ENCODE peak calls at places on chromosomes 4 and X, in four cellular contexts. T is fibroblast of lung, X is testis, L is uterus. W is an unnamed sample.

GRCh38 chrX:70253377-70254062 is 6.5 kb downstream of the P2RY4 start:
- DNase-seq in T (peak; percentile 39), X (no peak), L (no peak), W (peak; percentile 61)

GRCh38 chrX:133668225-133668931 is 253.1 kb upstream of the GPC4 start:
- DNase-seq in L (no peak), X (no peak), T (no peak), W (peak; percentile 4)

GRCh38 chr4:39259571-39260330 is 77.4 kb downstream of the WDR19 start:
- DNase-seq in X (no peak), T (peak; percentile 84), L (no peak), W (no peak)

GRCh38 chr4:10623241-10623640 is 61.3 kb downstream of the CLNK start:
- DNase-seq in T (peak; percentile 74), L (no peak), X (no peak), W (no peak)

GRCh38 chrX:40094900-40095587 is 2.7 kb downstream of the BCOR start:
- DNase-seq in T (no peak), X (no peak), L (no peak), W (no peak)

GRCh38 chrX:101462892-101463291 is 22.4 kb upstream of the ARMCX4 start:
- DNase-seq in L (no peak), T (peak; percentile 12), X (no peak), W (peak; percentile 11)

GRCh38 chr4:119037709-119038463 is 97.7 kb upstream of the MYOZ2 start:
- DNase-seq in L (no peak), T (no peak), X (no peak), W (no peak)

GRCh38 chr4:169341490-169341889 is 70.7 kb upstream of the SH3RF1 start:
- DNase-seq in L (no peak), X (no peak), T (peak; percentile 98), W (no peak)

GRCh38 chrX:30713061-30713525 is 59.9 kb downstream of the GK start:
- DNase-seq in X (peak; percentile 57), L (peak; percentile 17), T (peak; percentile 49), W (peak; percentile 27)

GRCh38 chrX:152989292-152989658 is 4.6 kb downstream of the PNMA5 start:
- DNase-seq in L (no peak), X (no peak), T (no peak), W (no peak)

GRCh38 chrX:106802388-106803275 is at the start of gene TBC1D8B:
- DNase-seq in L (peak; percentile 79), T (peak; percentile 92), X (peak; percentile 88), W (peak; percentile 72)

GRCh38 chrX:106917830-106918500 is 2.2 kb upstream of the CLDN2 start:
- DNase-seq in X (no peak), L (no peak), T (peak; percentile 79), W (peak; percentile 53)

GRCh38 chr4:56414135-56414675 is 21.2 kb downstream of the PPAT start:
- DNase-seq in T (peak; percentile 62), X (no peak), L (no peak), W (no peak)

GRCh38 chr4:148265627-148266026 is 176.6 kb downstream of the NR3C2 start:
- DNase-seq in T (no peak), L (no peak), X (no peak), W (no peak)

GRCh38 chrX:11427082-11428033 is 134.1 kb downstream of the AMELX start:
- DNase-seq in T (no peak), X (peak; percentile 69), L (peak; percentile 45), W (no peak)

GRCh38 chr4:74206088-74206826 is 48.3 kb downstream of the MTHFD2L start:
- DNase-seq in T (peak; percentile 97), L (no peak), X (peak; percentile 43), W (no peak)

GRCh38 chrX:74536142-74537010 is 78.0 kb downstream of the RLIM start:
- DNase-seq in T (peak; percentile 90), X (peak; percentile 79), L (peak; percentile 90), W (peak; percentile 56)

GRCh38 chr4:82005153-82005552 is 368.6 kb downstream of the HNRNPD start:
- DNase-seq in X (no peak), L (no peak), T (no peak), W (peak; percentile 16)

GRCh38 chr4:87624698-87625097 is 16.4 kb downstream of the DSPP start:
- DNase-seq in L (no peak), T (no peak), X (no peak), W (no peak)

GRCh38 chr4:118351851-118352827 is 664 bp downstream of the PRSS12 start:
- DNase-seq in L (no peak), X (peak; percentile 63), T (no peak), W (peak; percentile 7)

GRCh38 chrX:38332505-38332904 is 5.2 kb upstream of the RPGR start:
- DNase-seq in T (no peak), X (no peak), L (no peak), W (no peak)

DNA sequence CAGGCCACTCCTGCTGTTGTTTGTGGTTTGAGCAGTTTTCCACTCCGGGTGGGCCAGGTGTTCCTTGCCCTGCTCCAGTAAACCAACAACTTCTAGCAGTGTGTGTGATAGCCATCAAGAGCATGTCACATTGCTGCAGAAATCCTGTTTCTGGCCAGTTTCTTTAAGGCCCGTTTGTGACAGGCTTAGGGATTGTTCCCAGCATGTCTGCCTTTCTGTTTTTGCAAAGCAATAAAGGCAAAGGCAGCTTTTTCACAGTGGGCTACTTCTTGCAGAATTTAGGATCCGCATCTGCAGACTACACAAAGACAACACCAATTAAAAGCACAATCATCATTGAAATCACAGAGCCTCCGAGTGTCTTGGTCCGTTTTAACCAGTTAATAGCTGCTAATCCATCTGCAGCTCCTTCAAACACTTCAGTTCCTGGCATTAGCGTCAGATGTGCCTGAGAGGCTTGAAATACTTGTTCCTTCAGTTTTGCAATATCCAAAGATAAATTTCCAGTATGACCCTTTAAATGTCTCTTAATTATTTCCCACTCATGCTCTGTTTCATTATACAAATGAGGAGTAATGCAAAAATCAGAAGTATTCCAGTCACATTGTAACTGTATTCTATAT is 65.1 kb downstream of the ADAM29 start:
- DNase-seq in L (no peak), T (no peak), X (no peak), W (no peak)
- H3K27ac ChIP-seq in L (no peak overlapping the region), T (no peak overlapping the region), X (no peak overlapping the region), W (no peak overlapping the region)

GRCh38 chr4:48017108-48017527 is 546 bp downstream of the NIPAL1 start:
- DNase-seq in L (peak; percentile 30), X (peak; percentile 55), T (peak; percentile 82), W (peak; percentile 80)

GRCh38 chr4:48015216-48015615 is 1.3 kb downstream of the CNGA1 start:
- DNase-seq in T (no peak), L (no peak), X (no peak), W (peak; percentile 41)

GRCh38 chr4:48018112-48018511 is 1.5 kb downstream of the NIPAL1 start:
- DNase-seq in X (no peak), L (no peak), T (no peak), W (no peak)

GRCh38 chr4:48015678-48016077 is 803 bp downstream of the CNGA1 start:
- DNase-seq in T (no peak), L (no peak), X (no peak), W (no peak)

DNA sequence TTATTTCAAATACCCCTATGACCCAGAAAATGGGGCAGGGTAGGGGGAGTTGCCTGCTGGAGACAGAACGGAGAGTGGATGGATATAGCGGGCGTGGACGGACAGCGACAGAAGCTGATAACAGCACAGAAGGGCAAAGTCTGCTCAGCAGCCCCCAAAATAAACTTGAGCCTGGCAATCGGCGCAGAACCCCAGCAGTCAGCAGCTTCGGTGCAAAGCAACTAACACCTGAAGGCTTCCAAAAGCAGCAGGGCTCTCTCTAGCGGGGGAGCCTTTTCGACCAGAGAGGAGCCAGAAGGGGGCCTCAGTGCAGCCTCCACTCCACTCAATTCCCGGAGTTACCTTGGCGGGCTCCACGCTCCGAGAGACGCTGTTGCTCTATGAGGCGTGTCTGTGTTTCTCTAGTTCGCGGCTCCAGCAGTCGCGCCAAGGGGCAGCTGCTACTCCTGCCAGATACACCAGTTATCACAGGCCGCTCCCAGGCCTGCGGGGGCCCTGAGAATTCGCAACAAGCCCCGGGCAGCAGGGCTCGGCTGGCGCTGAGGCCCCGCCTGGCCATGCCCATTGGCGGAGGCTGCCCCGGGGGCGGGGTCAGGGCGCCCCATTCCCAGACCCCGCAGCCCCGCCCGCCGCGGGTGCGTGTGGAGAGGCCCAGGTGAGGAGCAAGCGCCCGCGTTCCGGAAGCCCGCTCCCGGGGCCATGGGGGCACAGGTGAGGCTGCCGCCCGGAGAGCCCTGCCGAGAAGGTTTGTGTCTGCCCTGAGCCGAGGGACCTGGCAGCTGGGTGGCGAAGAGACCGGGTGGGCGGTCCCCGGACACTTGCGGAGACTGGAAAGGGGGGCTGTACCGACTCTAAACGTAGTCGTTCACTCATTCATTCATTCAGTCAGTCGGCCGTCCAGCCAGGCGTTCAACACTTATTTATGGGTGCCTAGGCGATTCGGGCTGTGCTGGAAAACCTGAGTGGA is at the start of the genes CNGA1 and NIPAL1:
- DNase-seq in X (peak; percentile 90), T (peak; percentile 69), L (peak; percentile 49), W (peak; percentile 94)
- TF ChIP-seq CTCF in X (no peak), T (peak; percentile 55), L (no peak), W (no peak)

DNA sequence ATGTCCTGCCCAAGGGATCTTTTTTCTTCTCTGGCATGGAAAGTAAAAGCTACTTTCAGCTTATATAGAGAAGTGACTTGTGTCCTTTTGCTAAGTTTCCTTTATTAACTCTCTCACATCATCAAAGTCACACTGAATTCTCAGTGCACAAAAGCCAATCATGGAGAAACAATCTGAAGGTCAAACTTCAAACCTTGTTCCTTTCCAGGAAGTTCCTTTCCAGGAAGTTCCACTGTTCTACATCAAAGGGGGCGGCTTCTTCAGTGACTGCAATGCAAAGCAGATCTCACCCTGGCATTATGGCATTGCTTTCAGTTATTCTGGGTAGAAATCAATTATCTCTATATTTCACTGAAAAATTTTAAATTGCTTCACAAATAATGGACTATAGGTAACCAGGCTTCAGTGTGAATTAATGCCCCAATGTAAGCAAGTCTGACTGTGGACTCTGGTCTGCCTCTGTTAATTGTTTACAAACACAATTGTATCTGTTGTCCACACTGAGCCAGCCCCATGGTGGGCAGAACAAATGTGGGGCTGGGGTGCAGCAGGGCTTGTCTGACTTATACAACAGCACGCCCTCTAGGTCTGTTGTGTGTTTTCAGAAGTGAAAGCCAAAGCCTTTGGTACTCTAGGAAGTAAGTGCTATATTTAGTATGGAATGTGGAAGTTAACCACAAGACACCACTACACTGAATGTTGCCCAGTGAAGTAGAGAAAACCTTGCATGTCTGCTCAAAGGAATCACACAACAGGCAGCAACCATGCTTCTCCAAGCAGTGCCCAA is 98.8 kb downstream of the CDS1 start:
- DNase-seq in T (peak; percentile 90), X (no peak), L (no peak), W (peak; percentile 9)
- H3K27ac ChIP-seq in T (no peak overlapping the region), X (no peak overlapping the region), L (no peak overlapping the region), W (no peak overlapping the region)

GRCh38 chrX:2627272-2627867 is 63.7 kb upstream of the CD99 start:
- DNase-seq in L (no peak), X (peak; percentile 81), T (peak; percentile 25), W (peak; percentile 13)
- TF ChIP-seq CTCF in L (no peak), X (peak; percentile 38), T (peak; percentile 50), W (peak; percentile 53)

DNA sequence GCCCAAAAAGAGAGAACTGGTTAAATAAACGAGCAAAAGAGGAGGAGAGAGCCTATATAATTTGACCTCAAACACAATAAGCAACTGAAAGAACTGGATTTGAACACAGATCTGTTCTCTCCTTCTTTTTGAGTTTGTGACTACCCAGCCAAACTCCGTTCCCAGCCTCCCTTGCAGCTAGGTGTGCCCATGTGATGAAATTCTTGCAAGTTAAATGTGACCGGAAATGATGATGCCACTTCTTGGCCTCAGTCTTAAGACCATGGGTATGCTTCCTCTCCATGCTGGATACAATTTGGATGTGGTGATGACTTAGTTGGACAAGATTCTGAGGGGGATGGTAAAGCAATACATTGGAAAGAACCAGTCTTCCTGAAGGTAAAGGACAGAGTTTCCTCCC is 204.1 kb downstream of the PTTG2 start:
- DNase-seq in X (no peak), T (no peak), L (no peak), W (no peak)
- H3K27ac ChIP-seq in X (no peak overlapping the region), T (no peak overlapping the region), L (peak overlapping the region; percentile 70), W (no peak overlapping the region)

GRCh38 chr4:72909461-72909860 is 160.1 kb downstream of the COX18 start:
- DNase-seq in T (no peak), X (peak; percentile 31), L (no peak), W (no peak)
- TF ChIP-seq CTCF in T (no peak), X (peak; percentile 27), L (peak; percentile 24), W (no peak)

GRCh38 chr4:184775854-184776555 is 42.1 kb upstream of the CENPU start:
- DNase-seq in L (no peak), T (no peak), X (no peak), W (no peak)
- H3K27ac ChIP-seq in L (no peak overlapping the region), T (no peak overlapping the region), X (no peak overlapping the region), W (no peak overlapping the region)

W was measured in RWPE1.